ENCODE peak calls at places on chromosomes 12 and 14, in four cellular contexts. B, F, L and P are unnamed samples.

GRCh38 chr12:58295268-58295667 is 353.9 kb downstream of the ATP23 start:
- DNase-seq in L (no peak), F (no peak), B (no peak), P (no peak)

GRCh38 chr12:70006619-70006973 is 181.6 kb downstream of the MYRFL start:
- DNase-seq in F (no peak), L (no peak), B (no peak), P (no peak)

GRCh38 chr12:13179159-13180074 is 17.1 kb upstream of the EMP1 start:
- DNase-seq in F (peak; percentile 77), B (no peak), L (no peak), P (peak; percentile 93)

GRCh38 chr12:9756174-9756573 is 4.5 kb downstream of the CD69 start:
- DNase-seq in L (no peak), F (no peak), B (no peak), P (no peak)

GRCh38 chr12:13175499-13175898 is 21.0 kb upstream of the EMP1 start:
- DNase-seq in F (no peak), L (no peak), B (no peak), P (no peak)

GRCh38 chr12:12195516-12195915 is 71.3 kb downstream of the LRP6 start:
- DNase-seq in L (no peak), B (no peak), F (no peak), P (no peak)

GRCh38 chr14:51539571-51540037 is 112.1 kb upstream of the FRMD6 start:
- DNase-seq in L (peak; percentile 62), B (no peak), F (no peak), P (no peak)

GRCh38 chr12:50562485-50563433 is 58.0 kb downstream of the DIP2B start:
- DNase-seq in F (no peak), B (no peak), L (no peak), P (no peak)

GRCh38 chr12:62191747-62192485 is 68.3 kb upstream of the USP15 start:
- DNase-seq in B (peak; percentile 6), F (peak; percentile 63), L (peak; percentile 45), P (peak; percentile 72)

GRCh38 chr14:104332634-104333270 is 194.4 kb downstream of the KIF26A start:
- DNase-seq in B (no peak), L (no peak), F (peak; percentile 64), P (peak; percentile 73)